ENCODE peak calls at places on chromosomes 1 and 21, in nine cellular contexts. One of them, this sample, is unnamed.

GRCh38 chr1:221101792-221102191 is 222.5 kb downstream of the HLX start:
- DNase-seq in Karpas-422: no peak
- DNase-seq in T-cell: no peak
- DNase-seq in hippocampal formation: no peak
- DNase-seq in activated CD8-positive, alpha-beta memory T cell treated with anti-CD3 and anti-CD28 coated beads, Interleukin-2, amount 50 U/mL, for 4 hours: no peak
- DNase-seq in heart right ventricle: no peak
- DNase-seq in cerebellum: no peak
- DNase-seq in NCI-H1694: no peak
- DNase-seq in GF-D8: no peak
- DNase-seq in this sample: no peak

GRCh38 chr1:76868154-76868882 is 1.0 kb downstream of the ST6GALNAC5 start:
- DNase-seq in Karpas-422: no peak
- DNase-seq in T-cell: no peak
- DNase-seq in hippocampal formation: no peak
- DNase-seq in activated CD8-positive, alpha-beta memory T cell treated with anti-CD3 and anti-CD28 coated beads, Interleukin-2, amount 50 U/mL, for 4 hours: no peak
- DNase-seq in heart right ventricle: peak
- DNase-seq in cerebellum: no peak
- DNase-seq in NCI-H1694: peak
- DNase-seq in GF-D8: no peak
- DNase-seq in this sample: peak

GRCh38 chr1:7646981-7647901 is 123.9 kb upstream of the VAMP3 start:
- DNase-seq in Karpas-422: peak
- DNase-seq in T-cell: peak
- DNase-seq in hippocampal formation: peak
- DNase-seq in activated CD8-positive, alpha-beta memory T cell treated with anti-CD3 and anti-CD28 coated beads, Interleukin-2, amount 50 U/mL, for 4 hours: peak
- DNase-seq in heart right ventricle: peak
- DNase-seq in cerebellum: peak
- DNase-seq in NCI-H1694: peak
- DNase-seq in GF-D8: no peak
- DNase-seq in this sample: peak

GRCh38 chr1:6770727-6771567 is 14.3 kb upstream of the CAMTA1 start:
- DNase-seq in Karpas-422: peak
- DNase-seq in T-cell: no peak
- DNase-seq in hippocampal formation: no peak
- DNase-seq in activated CD8-positive, alpha-beta memory T cell treated with anti-CD3 and anti-CD28 coated beads, Interleukin-2, amount 50 U/mL, for 4 hours: no peak
- DNase-seq in heart right ventricle: no peak
- DNase-seq in cerebellum: no peak
- DNase-seq in NCI-H1694: no peak
- DNase-seq in GF-D8: no peak
- DNase-seq in this sample: no peak

GRCh38 chr1:24390924-24391782 is 22.4 kb downstream of the STPG1 start:
- DNase-seq in Karpas-422: peak
- DNase-seq in T-cell: peak
- DNase-seq in hippocampal formation: peak
- DNase-seq in activated CD8-positive, alpha-beta memory T cell treated with anti-CD3 and anti-CD28 coated beads, Interleukin-2, amount 50 U/mL, for 4 hours: peak
- DNase-seq in heart right ventricle: peak
- DNase-seq in cerebellum: peak
- DNase-seq in NCI-H1694: peak
- DNase-seq in GF-D8: peak
- DNase-seq in this sample: peak

GRCh38 chr1:2087766-2088165 is 37.6 kb downstream of the PRKCZ start:
- DNase-seq in Karpas-422: no peak
- DNase-seq in T-cell: no peak
- DNase-seq in hippocampal formation: peak
- DNase-seq in activated CD8-positive, alpha-beta memory T cell treated with anti-CD3 and anti-CD28 coated beads, Interleukin-2, amount 50 U/mL, for 4 hours: no peak
- DNase-seq in heart right ventricle: no peak
- DNase-seq in cerebellum: no peak
- DNase-seq in NCI-H1694: no peak
- DNase-seq in GF-D8: no peak
- DNase-seq in this sample: no peak

GRCh38 chr1:241706967-241707366 is 54.9 kb downstream of the WDR64 start:
- DNase-seq in Karpas-422: no peak
- DNase-seq in T-cell: peak
- DNase-seq in hippocampal formation: no peak
- DNase-seq in activated CD8-positive, alpha-beta memory T cell treated with anti-CD3 and anti-CD28 coated beads, Interleukin-2, amount 50 U/mL, for 4 hours: peak
- DNase-seq in heart right ventricle: no peak
- DNase-seq in cerebellum: no peak
- DNase-seq in NCI-H1694: no peak
- DNase-seq in GF-D8: no peak
- DNase-seq in this sample: no peak

GRCh38 chr1:161427733-161428516 is 60.2 kb upstream of the CFAP126 start:
- DNase-seq in Karpas-422: peak
- DNase-seq in T-cell: peak
- DNase-seq in hippocampal formation: no peak
- DNase-seq in activated CD8-positive, alpha-beta memory T cell treated with anti-CD3 and anti-CD28 coated beads, Interleukin-2, amount 50 U/mL, for 4 hours: no peak
- DNase-seq in heart right ventricle: no peak
- DNase-seq in cerebellum: no peak
- DNase-seq in NCI-H1694: no peak
- DNase-seq in GF-D8: no peak
- DNase-seq in this sample: no peak

GRCh38 chr21:35208810-35209517 is 159.9 kb upstream of the RUNX1 start:
- DNase-seq in Karpas-422: no peak
- DNase-seq in T-cell: no peak
- DNase-seq in hippocampal formation: no peak
- DNase-seq in activated CD8-positive, alpha-beta memory T cell treated with anti-CD3 and anti-CD28 coated beads, Interleukin-2, amount 50 U/mL, for 4 hours: no peak
- DNase-seq in heart right ventricle: no peak
- DNase-seq in cerebellum: no peak
- DNase-seq in NCI-H1694: no peak
- DNase-seq in GF-D8: no peak
- DNase-seq in this sample: no peak

GRCh38 chr1:174497461-174497860 is 49.7 kb downstream of the GPR52 start:
- DNase-seq in Karpas-422: no peak
- DNase-seq in T-cell: no peak
- DNase-seq in hippocampal formation: no peak
- DNase-seq in activated CD8-positive, alpha-beta memory T cell treated with anti-CD3 and anti-CD28 coated beads, Interleukin-2, amount 50 U/mL, for 4 hours: no peak
- DNase-seq in heart right ventricle: no peak
- DNase-seq in cerebellum: peak
- DNase-seq in NCI-H1694: no peak
- DNase-seq in GF-D8: no peak
- DNase-seq in this sample: no peak

GRCh38 chr1:14301704-14302024 is 296.8 kb upstream of the KAZN start:
- DNase-seq in Karpas-422: no peak
- DNase-seq in T-cell: no peak
- DNase-seq in hippocampal formation: no peak
- DNase-seq in activated CD8-positive, alpha-beta memory T cell treated with anti-CD3 and anti-CD28 coated beads, Interleukin-2, amount 50 U/mL, for 4 hours: no peak
- DNase-seq in heart right ventricle: no peak
- DNase-seq in cerebellum: no peak
- DNase-seq in NCI-H1694: no peak
- DNase-seq in GF-D8: no peak
- DNase-seq in this sample: no peak

GRCh38 chr1:150516050-150516591 is 569 bp downstream of the FALEC start:
- DNase-seq in Karpas-422: peak
- DNase-seq in T-cell: peak
- DNase-seq in hippocampal formation: no peak
- DNase-seq in activated CD8-positive, alpha-beta memory T cell treated with anti-CD3 and anti-CD28 coated beads, Interleukin-2, amount 50 U/mL, for 4 hours: no peak
- DNase-seq in heart right ventricle: no peak
- DNase-seq in cerebellum: peak
- DNase-seq in NCI-H1694: peak
- DNase-seq in GF-D8: peak
- DNase-seq in this sample: no peak

GRCh38 chr21:45536301-45537081 is 5.7 kb downstream of the SLC19A1 start:
- DNase-seq in Karpas-422: no peak
- DNase-seq in T-cell: no peak
- DNase-seq in hippocampal formation: no peak
- DNase-seq in activated CD8-positive, alpha-beta memory T cell treated with anti-CD3 and anti-CD28 coated beads, Interleukin-2, amount 50 U/mL, for 4 hours: peak
- DNase-seq in heart right ventricle: no peak
- DNase-seq in cerebellum: no peak
- DNase-seq in NCI-H1694: no peak
- DNase-seq in GF-D8: no peak
- DNase-seq in this sample: peak

This sample was measured in Right ventricle myocardium superior.